ENCODE peak calls at places on chromosome 10, in five cellular contexts. One of them, this sample, is unnamed.

GRCh38 chr10:70652761-70653657 is 19.3 kb upstream of the ADAMTS14 start:
- DNase-seq in naive B cell: no peak
- DNase-seq in activated T-cell treated with anti-CD3 and anti-CD28 coated beads, Interleukin-2, amount 50 U/mL, for 24 hours: no peak
- DNase-seq in astrocyte of the hippocampus: peak
- DNase-seq in stimulated activated CD4-positive, alpha-beta T cell treated with anti-CD3 and anti-CD28 coated beads, TNF-alpha, amount 100 ng/mL, for 4 hours: no peak
- DNase-seq in this sample: peak

GRCh38 chr10:20767028-20767427 is 130.1 kb downstream of the NEBL start:
- DNase-seq in naive B cell: no peak
- DNase-seq in activated T-cell treated with anti-CD3 and anti-CD28 coated beads, Interleukin-2, amount 50 U/mL, for 24 hours: no peak
- DNase-seq in astrocyte of the hippocampus: peak
- DNase-seq in stimulated activated CD4-positive, alpha-beta T cell treated with anti-CD3 and anti-CD28 coated beads, TNF-alpha, amount 100 ng/mL, for 4 hours: no peak
- DNase-seq in this sample: peak

GRCh38 chr10:693506-693905 is 4.0 kb upstream of the DIP2C start:
- DNase-seq in naive B cell: no peak
- DNase-seq in activated T-cell treated with anti-CD3 and anti-CD28 coated beads, Interleukin-2, amount 50 U/mL, for 24 hours: no peak
- DNase-seq in astrocyte of the hippocampus: peak
- DNase-seq in stimulated activated CD4-positive, alpha-beta T cell treated with anti-CD3 and anti-CD28 coated beads, TNF-alpha, amount 100 ng/mL, for 4 hours: no peak
- DNase-seq in this sample: no peak

GRCh38 chr10:110765513-110766375 is 106.0 kb upstream of the PDCD4 start:
- DNase-seq in naive B cell: no peak
- DNase-seq in activated T-cell treated with anti-CD3 and anti-CD28 coated beads, Interleukin-2, amount 50 U/mL, for 24 hours: no peak
- DNase-seq in astrocyte of the hippocampus: peak
- DNase-seq in stimulated activated CD4-positive, alpha-beta T cell treated with anti-CD3 and anti-CD28 coated beads, TNF-alpha, amount 100 ng/mL, for 4 hours: no peak
- DNase-seq in this sample: no peak

GRCh38 chr10:19688344-19688743 is 127.9 kb upstream of the PLXDC2 start:
- DNase-seq in naive B cell: no peak
- DNase-seq in activated T-cell treated with anti-CD3 and anti-CD28 coated beads, Interleukin-2, amount 50 U/mL, for 24 hours: no peak
- DNase-seq in astrocyte of the hippocampus: no peak
- DNase-seq in stimulated activated CD4-positive, alpha-beta T cell treated with anti-CD3 and anti-CD28 coated beads, TNF-alpha, amount 100 ng/mL, for 4 hours: no peak
- DNase-seq in this sample: no peak

GRCh38 chr10:42934351-42934811 is 142.5 kb upstream of the RET start:
- DNase-seq in naive B cell: no peak
- DNase-seq in activated T-cell treated with anti-CD3 and anti-CD28 coated beads, Interleukin-2, amount 50 U/mL, for 24 hours: no peak
- DNase-seq in astrocyte of the hippocampus: no peak
- DNase-seq in stimulated activated CD4-positive, alpha-beta T cell treated with anti-CD3 and anti-CD28 coated beads, TNF-alpha, amount 100 ng/mL, for 4 hours: no peak
- DNase-seq in this sample: no peak

GRCh38 chr10:58767652-58768051 is 255.0 kb downstream of the BICC1 start:
- DNase-seq in naive B cell: no peak
- DNase-seq in activated T-cell treated with anti-CD3 and anti-CD28 coated beads, Interleukin-2, amount 50 U/mL, for 24 hours: no peak
- DNase-seq in astrocyte of the hippocampus: no peak
- DNase-seq in stimulated activated CD4-positive, alpha-beta T cell treated with anti-CD3 and anti-CD28 coated beads, TNF-alpha, amount 100 ng/mL, for 4 hours: no peak
- DNase-seq in this sample: no peak

GRCh38 chr10:1631282-1631681 is 106.0 kb downstream of the ADARB2 start:
- DNase-seq in naive B cell: no peak
- DNase-seq in activated T-cell treated with anti-CD3 and anti-CD28 coated beads, Interleukin-2, amount 50 U/mL, for 24 hours: no peak
- DNase-seq in astrocyte of the hippocampus: no peak
- DNase-seq in stimulated activated CD4-positive, alpha-beta T cell treated with anti-CD3 and anti-CD28 coated beads, TNF-alpha, amount 100 ng/mL, for 4 hours: no peak
- DNase-seq in this sample: no peak

GRCh38 chr10:30581779-30582380 is 47.7 kb downstream of the LYZL2 start:
- DNase-seq in naive B cell: no peak
- DNase-seq in activated T-cell treated with anti-CD3 and anti-CD28 coated beads, Interleukin-2, amount 50 U/mL, for 24 hours: no peak
- DNase-seq in astrocyte of the hippocampus: peak
- DNase-seq in stimulated activated CD4-positive, alpha-beta T cell treated with anti-CD3 and anti-CD28 coated beads, TNF-alpha, amount 100 ng/mL, for 4 hours: no peak
- DNase-seq in this sample: peak

GRCh38 chr10:8060010-8060703 is 5.7 kb downstream of the GATA3 start:
- DNase-seq in naive B cell: no peak
- DNase-seq in activated T-cell treated with anti-CD3 and anti-CD28 coated beads, Interleukin-2, amount 50 U/mL, for 24 hours: peak
- DNase-seq in astrocyte of the hippocampus: peak
- DNase-seq in stimulated activated CD4-positive, alpha-beta T cell treated with anti-CD3 and anti-CD28 coated beads, TNF-alpha, amount 100 ng/mL, for 4 hours: no peak
- DNase-seq in this sample: peak

GRCh38 chr10:91829268-91829667 is 31.0 kb downstream of the TNKS2 start:
- DNase-seq in naive B cell: no peak
- DNase-seq in activated T-cell treated with anti-CD3 and anti-CD28 coated beads, Interleukin-2, amount 50 U/mL, for 24 hours: no peak
- DNase-seq in astrocyte of the hippocampus: no peak
- DNase-seq in stimulated activated CD4-positive, alpha-beta T cell treated with anti-CD3 and anti-CD28 coated beads, TNF-alpha, amount 100 ng/mL, for 4 hours: no peak
- DNase-seq in this sample: no peak

GRCh38 chr10:88289342-88289741 is 293.8 kb downstream of the RNLS start:
- DNase-seq in naive B cell: no peak
- DNase-seq in activated T-cell treated with anti-CD3 and anti-CD28 coated beads, Interleukin-2, amount 50 U/mL, for 24 hours: no peak
- DNase-seq in astrocyte of the hippocampus: no peak
- DNase-seq in stimulated activated CD4-positive, alpha-beta T cell treated with anti-CD3 and anti-CD28 coated beads, TNF-alpha, amount 100 ng/mL, for 4 hours: no peak
- DNase-seq in this sample: peak

GRCh38 chr10:31318382-31318853 is 598 bp upstream of the ZEB1 start:
- DNase-seq in naive B cell: peak
- DNase-seq in activated T-cell treated with anti-CD3 and anti-CD28 coated beads, Interleukin-2, amount 50 U/mL, for 24 hours: peak
- DNase-seq in astrocyte of the hippocampus: peak
- DNase-seq in stimulated activated CD4-positive, alpha-beta T cell treated with anti-CD3 and anti-CD28 coated beads, TNF-alpha, amount 100 ng/mL, for 4 hours: peak
- DNase-seq in this sample: peak

GRCh38 chr10:115417585-115418265 is 324.6 kb downstream of the ATRNL1 start:
- DNase-seq in naive B cell: no peak
- DNase-seq in activated T-cell treated with anti-CD3 and anti-CD28 coated beads, Interleukin-2, amount 50 U/mL, for 24 hours: no peak
- DNase-seq in astrocyte of the hippocampus: peak
- DNase-seq in stimulated activated CD4-positive, alpha-beta T cell treated with anti-CD3 and anti-CD28 coated beads, TNF-alpha, amount 100 ng/mL, for 4 hours: no peak
- DNase-seq in this sample: peak

GRCh38 chr10:36462194-36462593 is 663.2 kb upstream of the ANKRD30A start:
- DNase-seq in naive B cell: no peak
- DNase-seq in activated T-cell treated with anti-CD3 and anti-CD28 coated beads, Interleukin-2, amount 50 U/mL, for 24 hours: no peak
- DNase-seq in astrocyte of the hippocampus: no peak
- DNase-seq in stimulated activated CD4-positive, alpha-beta T cell treated with anti-CD3 and anti-CD28 coated beads, TNF-alpha, amount 100 ng/mL, for 4 hours: no peak
- DNase-seq in this sample: peak

GRCh38 chr10:13865758-13866491 is 279.2 kb downstream of the PRPF18 start:
- DNase-seq in naive B cell: no peak
- DNase-seq in activated T-cell treated with anti-CD3 and anti-CD28 coated beads, Interleukin-2, amount 50 U/mL, for 24 hours: no peak
- DNase-seq in astrocyte of the hippocampus: peak
- DNase-seq in stimulated activated CD4-positive, alpha-beta T cell treated with anti-CD3 and anti-CD28 coated beads, TNF-alpha, amount 100 ng/mL, for 4 hours: no peak
- DNase-seq in this sample: peak

GRCh38 chr10:24209946-24210491 is 1.1 kb downstream of the KIAA1217 start:
- DNase-seq in naive B cell: no peak
- DNase-seq in activated T-cell treated with anti-CD3 and anti-CD28 coated beads, Interleukin-2, amount 50 U/mL, for 24 hours: peak
- DNase-seq in astrocyte of the hippocampus: peak
- DNase-seq in stimulated activated CD4-positive, alpha-beta T cell treated with anti-CD3 and anti-CD28 coated beads, TNF-alpha, amount 100 ng/mL, for 4 hours: no peak
- DNase-seq in this sample: no peak

GRCh38 chr10:102643346-102644065 is 773 bp upstream of the TRIM8 start:
- DNase-seq in naive B cell: no peak
- DNase-seq in activated T-cell treated with anti-CD3 and anti-CD28 coated beads, Interleukin-2, amount 50 U/mL, for 24 hours: peak
- DNase-seq in astrocyte of the hippocampus: peak
- DNase-seq in stimulated activated CD4-positive, alpha-beta T cell treated with anti-CD3 and anti-CD28 coated beads, TNF-alpha, amount 100 ng/mL, for 4 hours: peak
- DNase-seq in this sample: peak

GRCh38 chr10:122113161-122113944 is 124.4 kb downstream of the TACC2 start:
- DNase-seq in naive B cell: no peak
- DNase-seq in activated T-cell treated with anti-CD3 and anti-CD28 coated beads, Interleukin-2, amount 50 U/mL, for 24 hours: no peak
- DNase-seq in astrocyte of the hippocampus: peak
- DNase-seq in stimulated activated CD4-positive, alpha-beta T cell treated with anti-CD3 and anti-CD28 coated beads, TNF-alpha, amount 100 ng/mL, for 4 hours: no peak
- DNase-seq in this sample: peak

GRCh38 chr10:63713191-63714144 is 192.3 kb downstream of the REEP3 start:
- DNase-seq in naive B cell: no peak
- DNase-seq in activated T-cell treated with anti-CD3 and anti-CD28 coated beads, Interleukin-2, amount 50 U/mL, for 24 hours: no peak
- DNase-seq in astrocyte of the hippocampus: peak
- DNase-seq in stimulated activated CD4-positive, alpha-beta T cell treated with anti-CD3 and anti-CD28 coated beads, TNF-alpha, amount 100 ng/mL, for 4 hours: no peak
- DNase-seq in this sample: peak

GRCh38 chr10:102773986-102774385 is 30.2 kb downstream of the WBP1L start:
- DNase-seq in naive B cell: no peak
- DNase-seq in activated T-cell treated with anti-CD3 and anti-CD28 coated beads, Interleukin-2, amount 50 U/mL, for 24 hours: no peak
- DNase-seq in astrocyte of the hippocampus: peak
- DNase-seq in stimulated activated CD4-positive, alpha-beta T cell treated with anti-CD3 and anti-CD28 coated beads, TNF-alpha, amount 100 ng/mL, for 4 hours: no peak
- DNase-seq in this sample: no peak

GRCh38 chr10:132133449-132134291 is 53.1 kb upstream of the DPYSL4 start:
- DNase-seq in naive B cell: no peak
- DNase-seq in activated T-cell treated with anti-CD3 and anti-CD28 coated beads, Interleukin-2, amount 50 U/mL, for 24 hours: no peak
- DNase-seq in astrocyte of the hippocampus: no peak
- DNase-seq in stimulated activated CD4-positive, alpha-beta T cell treated with anti-CD3 and anti-CD28 coated beads, TNF-alpha, amount 100 ng/mL, for 4 hours: no peak
- DNase-seq in this sample: no peak

GRCh38 chr10:97599272-97599619 is 9.7 kb downstream of the C10orf62 start:
- DNase-seq in naive B cell: no peak
- DNase-seq in activated T-cell treated with anti-CD3 and anti-CD28 coated beads, Interleukin-2, amount 50 U/mL, for 24 hours: no peak
- DNase-seq in astrocyte of the hippocampus: no peak
- DNase-seq in stimulated activated CD4-positive, alpha-beta T cell treated with anti-CD3 and anti-CD28 coated beads, TNF-alpha, amount 100 ng/mL, for 4 hours: no peak
- DNase-seq in this sample: no peak

This sample was measured in myocyte.